ENCODE peak calls at places on chromosomes 12 and 14, in five cellular contexts. B is body of pancreas, F is IMR-90, Z is uterus, S is NB4. U is an unnamed sample.

GRCh38 chr14:53924754-53925153 is 31.9 kb downstream of the BMP4 start:
- DNase-seq in B (no peak), F (peak), Z (no peak), S (no peak), U (no peak)

GRCh38 chr12:100842156-100842555 is 47.6 kb downstream of the ANO4 start:
- DNase-seq in B (no peak), F (no peak), Z (no peak), S (no peak), U (no peak)

GRCh38 chr14:47332939-47333338 is 342.5 kb downstream of the MDGA2 start:
- DNase-seq in B (no peak), F (no peak), Z (no peak), S (no peak), U (no peak)

GRCh38 chr14:70907172-70907995 is at the start of gene PCNX1:
- DNase-seq in B (peak), F (peak), Z (peak), S (peak), U (peak)

GRCh38 chr12:39931857-39932256 is 174.0 kb downstream of the SLC2A13 start:
- DNase-seq in B (no peak), F (no peak), Z (no peak), S (no peak), U (no peak)

GRCh38 chr14:103260629-103261124 is 73.4 kb upstream of the EIF5 start:
- DNase-seq in B (peak), F (peak), Z (peak), S (no peak), U (peak)

GRCh38 chr12:111664510-111664909 is 21.2 kb downstream of the BRAP start:
- DNase-seq in B (no peak), F (no peak), Z (no peak), S (no peak), U (no peak)

GRCh38 chr14:67567654-67568053 is 32.4 kb downstream of the PIGH start:
- DNase-seq in B (peak), F (no peak), Z (no peak), S (no peak), U (no peak)

GRCh38 chr12:10235761-10236631 is 23.3 kb downstream of the GABARAPL1 start:
- DNase-seq in B (peak), F (peak), Z (peak), S (peak), U (peak)

GRCh38 chr12:26077915-26078314 is 46.9 kb downstream of the BHLHE41 start:
- DNase-seq in B (no peak), F (peak), Z (no peak), S (no peak), U (no peak)

GRCh38 chr12:6520186-6520585 is 14.1 kb upstream of the GAPDH start:
- DNase-seq in B (no peak), F (no peak), Z (no peak), S (no peak), U (no peak)

GRCh38 chr12:96033549-96034389 is 1.6 kb downstream of the LTA4H start:
- DNase-seq in B (no peak), F (no peak), Z (no peak), S (peak), U (no peak)

GRCh38 chr14:53047302-53047701 is 96.5 kb upstream of the FERMT2 start:
- DNase-seq in B (no peak), F (peak), Z (no peak), S (no peak), U (no peak)

GRCh38 chr14:100237735-100238418 is 1.1 kb upstream of the YY1 start:
- DNase-seq in B (peak), F (peak), Z (no peak), S (peak), U (peak)
- TF ChIP-seq POLR2A in B (no peak), F (no peak), Z (no peak), S (peak), U (no peak)

GRCh38 chr12:121532503-121533390 is 48.1 kb downstream of the KDM2B start:
- DNase-seq in B (no peak), F (peak), Z (no peak), S (no peak), U (no peak)

GRCh38 chr12:121529184-121529583 is 51.6 kb downstream of the KDM2B start:
- DNase-seq in B (no peak), F (no peak), Z (no peak), S (no peak), U (no peak)

GRCh38 chr12:121533391-121534090 is 47.3 kb downstream of the KDM2B start:
- DNase-seq in B (no peak), F (no peak), Z (no peak), S (no peak), U (no peak)

GRCh38 chr12:121531356-121531750 is 49.5 kb downstream of the KDM2B start:
- DNase-seq in B (no peak), F (no peak), Z (no peak), S (no peak), U (no peak)

GRCh38 chr12:121530600-121531355 is 50.0 kb downstream of the KDM2B start:
- DNase-seq in B (no peak), F (peak), Z (peak), S (peak), U (peak)
- TF ChIP-seq POLR2A in B (no peak), F (no peak), Z (no peak), S (peak), U (no peak)

GRCh38 chr12:76348079-76348901 is at the start of gene BBS10:
- DNase-seq in B (peak), F (peak), Z (peak), S (peak), U (peak)
- TF ChIP-seq POLR2A in B (peak), F (no peak), Z (peak), S (peak), U (peak)

GRCh38 chr12:116046039-116046438 is 231.5 kb downstream of the MED13L start:
- DNase-seq in B (no peak), F (no peak), Z (no peak), S (no peak), U (no peak)
- TF ChIP-seq POLR2A in B (no peak), F (no peak), Z (no peak), S (no peak), U (no peak)

GRCh38 chr12:57846577-57847319 is at the start of gene CTDSP2:
- DNase-seq in B (peak), F (peak), Z (peak), S (peak), U (peak)
- TF ChIP-seq POLR2A in B (peak), F (peak), Z (peak), S (no peak), U (peak)

GRCh38 chr12:108564724-108565123 is 2.3 kb downstream of the ISCU start:
- DNase-seq in B (no peak), F (no peak), Z (no peak), S (no peak), U (no peak)

GRCh38 chr12:108561852-108562347 is 496 bp upstream of the ISCU start:
- DNase-seq in B (no peak), F (no peak), Z (no peak), S (no peak), U (no peak)

GRCh38 chr12:108562348-108563134 is at the start of gene ISCU:
- DNase-seq in B (peak), F (peak), Z (peak), S (peak), U (peak)

GRCh38 chr12:108563804-108564151 is 1.4 kb downstream of the ISCU start:
- DNase-seq in B (no peak), F (no peak), Z (no peak), S (no peak), U (no peak)

GRCh38 chr12:108563135-108563803 is 873 bp downstream of the ISCU start:
- DNase-seq in B (peak), F (peak), Z (peak), S (peak), U (peak)
- TF ChIP-seq POLR2A in B (no peak), F (peak), Z (no peak), S (peak), U (no peak)

DNA sequence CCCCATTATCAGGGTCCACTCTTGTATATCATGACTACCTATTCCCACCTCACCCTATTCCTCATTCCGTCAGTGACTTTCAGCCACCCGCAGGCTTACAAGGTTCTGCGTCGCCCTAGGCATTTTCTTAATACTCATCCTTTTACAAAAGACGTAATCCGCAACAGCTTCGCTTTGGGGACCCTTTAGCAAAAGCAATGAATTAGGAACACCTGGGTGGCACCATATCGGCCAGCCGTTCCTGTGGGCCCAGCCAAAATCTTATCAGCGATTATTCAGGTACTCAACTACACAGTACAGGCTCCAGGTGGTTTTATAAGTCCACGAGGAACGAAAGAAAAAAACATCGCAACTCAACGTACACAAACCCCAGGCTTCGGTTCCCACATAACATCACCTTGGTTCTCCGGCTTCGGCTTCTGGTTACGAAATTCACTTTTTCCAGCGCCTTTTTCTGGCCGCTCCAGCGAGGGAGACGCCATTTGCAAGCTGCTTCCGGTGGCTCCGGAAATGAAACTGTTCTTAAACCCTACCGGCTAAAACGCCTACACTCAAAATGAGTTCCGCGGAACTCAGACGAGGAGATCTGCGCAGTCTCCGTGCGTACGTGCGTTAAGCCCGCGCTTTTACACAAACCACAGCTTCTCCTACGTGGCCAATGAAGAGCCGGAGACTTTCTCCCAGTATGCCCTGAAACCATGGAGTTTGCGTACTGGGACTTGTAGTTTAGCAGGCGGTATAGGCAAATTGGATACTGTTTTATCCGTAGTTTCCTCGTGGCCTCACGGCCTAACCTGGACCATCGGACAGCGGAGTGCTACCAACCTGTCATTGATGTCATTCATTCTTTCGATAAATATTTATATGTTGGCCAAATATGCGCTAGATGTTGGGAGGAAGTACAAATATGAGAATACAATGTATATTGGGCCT is at the start of gene KRR1:
- DNase-seq in B (peak), F (peak), Z (peak), S (peak), U (peak)
- TF ChIP-seq POLR2A in B (peak), F (peak), Z (peak), S (peak), U (peak)

U was measured in H54.